ENCODE peak calls at places on chromosomes 16 and 17, in eight cellular contexts. H, Q, A, T, V, N, U and E are unnamed samples. For H3K4me1 and H3K9me3, the result is how much of the 10 kb centered on the place peaks cover.

GRCh38 chr17:64240261-64240740 is 22.8 kb downstream of the TEX2 start:
- DNase-seq in N (no peak), Q (no peak), T (peak), A (no peak), V (no peak), U (no peak), H (no peak), E (no peak)

GRCh38 chr16:86823895-86824671 is 245.7 kb downstream of the FOXL1 start:
- DNase-seq in N (no peak), V (no peak), Q (peak), T (peak), A (no peak), U (no peak), H (no peak), E (no peak)

GRCh38 chr17:44589316-44590071 is 32.2 kb downstream of the FZD2 start:
- DNase-seq in H (no peak), A (no peak), N (no peak), T (peak), Q (peak), U (no peak), V (no peak), E (no peak)

GRCh38 chr17:43661699-43662431 is at the start of gene MEOX1:
- DNase-seq in N (peak), A (no peak), U (no peak), V (no peak), H (no peak), T (peak), Q (peak), E (no peak)

GRCh38 chr16:21097151-21097550 is 53.5 kb downstream of the DNAH3 start:
- DNase-seq in Q (peak), T (no peak), A (no peak), N (no peak), U (no peak), H (no peak), V (no peak), E (no peak)

GRCh38 chr17:82228842-82229685 is at the start of gene SLC16A3:
- DNase-seq in N (no peak), V (no peak), H (peak), Q (peak), U (no peak), A (peak), T (peak), E (peak)

GRCh38 chr17:62876664-62877411 is 68.7 kb upstream of the MARCHF10 start:
- DNase-seq in U (no peak), T (no peak), Q (peak), V (no peak), A (no peak), N (no peak), H (no peak), E (no peak)

GRCh38 chr16:22194707-22195444 is 11.2 kb upstream of the EEF2K start:
- DNase-seq in H (no peak), N (no peak), Q (no peak), V (no peak), U (no peak), A (no peak), T (no peak), E (no peak)

DNA sequence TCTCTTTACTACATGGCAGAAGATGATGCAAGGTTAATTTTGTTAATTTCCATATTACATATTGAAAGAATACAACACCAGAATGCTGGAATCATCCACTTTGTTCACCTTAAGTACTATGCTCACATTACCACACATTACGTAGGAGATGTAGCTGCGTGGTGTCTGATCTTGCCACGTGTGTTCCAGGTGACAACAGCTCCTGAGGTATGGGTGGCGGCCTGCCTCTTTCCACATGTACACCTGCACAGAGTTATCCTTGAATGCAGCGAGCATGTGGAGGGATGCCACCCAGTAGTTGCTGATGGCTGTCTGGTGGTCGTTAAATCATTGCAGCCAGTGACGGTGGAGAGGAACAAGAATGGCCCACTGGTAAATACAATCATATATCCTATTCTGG is 740.5 kb upstream of the EEF2KMT start:
- DNase-seq in Q (no peak), U (no peak), H (no peak), T (no peak), V (no peak), N (no peak), A (no peak), E (no peak)
- H3K4me1 ChIP-seq in Q (under half), U (under half), H (under half), T (under half), V (under half), N (under half), A (under half), E (under half)

DNA sequence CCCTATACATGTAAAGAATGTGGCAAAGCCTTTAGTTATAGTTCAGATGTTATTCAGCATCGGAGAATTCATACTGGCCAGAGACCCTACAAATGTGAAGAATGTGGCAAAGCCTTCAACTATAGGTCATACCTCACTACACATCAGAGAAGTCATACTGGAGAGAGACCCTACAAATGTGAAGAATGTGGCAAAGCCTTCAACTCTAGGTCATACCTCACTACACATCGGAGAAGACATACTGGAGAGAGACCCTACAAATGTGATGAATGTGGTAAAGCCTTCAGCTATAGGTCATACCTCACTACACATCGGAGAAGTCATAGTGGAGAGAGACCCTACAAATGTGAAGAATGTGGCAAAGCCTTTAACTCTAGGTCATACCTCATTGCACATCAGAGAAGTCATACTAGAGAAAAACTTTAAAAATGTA is 42.5 kb downstream of the ZNF267 start:
- DNase-seq in Q (no peak), T (no peak), V (no peak), N (no peak), U (no peak), A (no peak), H (peak), E (no peak)
- H3K9me3 ChIP-seq in Q (under half), T (under half), V (half or more), N (half or more), U (under half), A (under half), H (half or more), E (under half)

GRCh38 chr16:14284371-14284770 is 213.3 kb downstream of the MRTFB start:
- DNase-seq in V (no peak), Q (no peak), U (no peak), N (no peak), T (no peak), H (peak), A (no peak), E (no peak)
- H3K4me3 ChIP-seq in V (no peak), Q (no peak), U (no peak), N (no peak), T (peak), H (peak), A (no peak), E (no peak)

GRCh38 chr16:50207652-50208051 is 54.5 kb downstream of the TENT4B start:
- DNase-seq in Q (peak), U (no peak), T (peak), H (no peak), A (no peak), V (no peak), N (peak), E (no peak)
- H3K4me1 ChIP-seq in Q (half or more), U (under half), T (half or more), H (under half), A (under half), V (under half), N (half or more), E (under half)

DNA sequence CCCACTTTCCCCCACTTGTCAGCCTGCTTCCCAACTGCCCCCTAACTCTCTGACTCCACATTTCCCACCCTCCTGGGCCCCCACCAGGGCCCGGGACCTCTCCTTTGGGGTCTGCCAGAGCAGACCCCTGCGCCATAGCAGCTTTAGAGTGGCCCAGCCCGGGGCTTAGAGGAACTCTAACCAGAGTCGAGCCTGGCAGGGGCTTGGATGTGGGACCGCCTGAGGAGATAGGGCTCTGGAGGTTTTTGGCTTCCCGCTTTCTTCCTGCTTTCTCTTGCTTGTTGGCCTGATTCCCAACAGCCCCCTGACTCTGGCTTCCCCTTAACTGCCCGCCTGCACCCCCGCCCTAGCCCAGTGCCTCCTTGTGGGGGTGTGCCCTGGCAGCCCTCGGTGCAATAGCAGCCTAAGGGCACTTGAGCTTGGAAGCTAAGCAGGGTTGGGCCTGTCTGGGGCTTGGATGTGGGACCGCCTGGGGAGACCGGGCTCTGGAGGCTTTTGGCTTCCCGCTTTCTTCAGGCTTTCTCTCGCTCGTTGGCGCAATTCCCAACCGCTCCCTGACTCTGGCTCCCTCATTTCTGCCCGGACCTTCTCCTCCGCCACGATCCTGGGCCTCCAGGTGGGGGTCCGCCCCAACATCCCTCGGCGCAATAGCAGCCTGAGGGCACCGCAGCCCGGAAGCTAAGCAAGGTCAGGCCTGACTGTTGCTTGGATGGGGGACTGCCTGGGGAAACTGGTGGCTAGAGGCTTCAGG is 2292.0 kb downstream of the TP53TG3F start:
- DNase-seq in U (no peak), V (no peak), H (no peak), Q (no peak), A (no peak), T (no peak), N (no peak), E (no peak)
- H3K9me3 ChIP-seq in U (under half), V (under half), H (under half), Q (under half), A (under half), T (under half), N (under half), E (under half)

GRCh38 chr16:27325736-27326135 is 12.0 kb downstream of the IL4R start:
- DNase-seq in U (no peak), A (peak), H (no peak), T (no peak), N (no peak), Q (no peak), V (no peak), E (no peak)

GRCh38 chr16:27328937-27329336 is 15.2 kb downstream of the IL4R start:
- DNase-seq in V (no peak), A (peak), N (no peak), U (no peak), T (no peak), H (no peak), Q (no peak), E (no peak)

GRCh38 chr16:27326738-27327585 is 13.2 kb downstream of the IL4R start:
- DNase-seq in Q (peak), N (peak), A (peak), U (peak), V (peak), H (peak), T (peak), E (peak)

GRCh38 chr16:27326251-27326650 is 12.5 kb downstream of the IL4R start:
- DNase-seq in U (no peak), N (no peak), H (no peak), V (no peak), Q (no peak), A (peak), T (no peak), E (no peak)

GRCh38 chr16:27327586-27327915 is 13.8 kb downstream of the IL4R start:
- DNase-seq in N (no peak), U (no peak), A (no peak), Q (no peak), H (no peak), T (no peak), V (no peak), E (no peak)
- H3K4me3 ChIP-seq in N (no peak), U (no peak), A (no peak), Q (no peak), H (no peak), T (no peak), V (no peak), E (no peak)

GRCh38 chr17:76597156-76598003 is 11.7 kb upstream of the ST6GALNAC2 start:
- DNase-seq in Q (no peak), H (peak), T (peak), N (no peak), A (no peak), V (peak), U (no peak), E (peak)
- H3K4me1 ChIP-seq in Q (under half), H (under half), T (under half), N (under half), A (under half), V (under half), U (under half), E (under half)